ENCODE peak calls at places on chromosomes 6 and 20, in six cellular contexts. W, S, P, Q, X and N are unnamed samples.

GRCh38 chr20:47448429-47448828 is 53.3 kb upstream of the NCOA3 start:
- DNase-seq in W (no peak), S (no peak), P (no peak), Q (no peak), X (no peak), N (no peak)

GRCh38 chr6:140401666-140402255 is 1027.3 kb upstream of the CITED2 start:
- DNase-seq in W (no peak), S (peak), P (no peak), Q (no peak), X (no peak), N (no peak)

GRCh38 chr6:74549746-74550145 is 656.1 kb downstream of the COL12A1 start:
- DNase-seq in W (no peak), S (no peak), P (no peak), Q (no peak), X (no peak), N (no peak)

GRCh38 chr6:144811140-144811539 is 526.0 kb downstream of the UTRN start:
- DNase-seq in W (no peak), S (peak), P (no peak), Q (no peak), X (no peak), N (no peak)

GRCh38 chr20:4073852-4074741 is 58.7 kb upstream of the RNF24 start:
- DNase-seq in W (no peak), S (no peak), P (no peak), Q (no peak), X (no peak), N (no peak)

GRCh38 chr20:40464731-40465208 is 224.3 kb downstream of the MAFB start:
- DNase-seq in W (no peak), S (no peak), P (no peak), Q (no peak), X (no peak), N (no peak)

GRCh38 chr6:100229512-100229911 is 235.2 kb downstream of the SIM1 start:
- DNase-seq in W (no peak), S (no peak), P (no peak), Q (no peak), X (no peak), N (no peak)

GRCh38 chr6:144482142-144482541 is 197.0 kb downstream of the UTRN start:
- DNase-seq in W (peak), S (peak), P (peak), Q (peak), X (peak), N (peak)

GRCh38 chr6:21767891-21768659 is 174.5 kb downstream of the SOX4 start:
- DNase-seq in W (no peak), S (peak), P (no peak), Q (no peak), X (no peak), N (no peak)

DNA sequence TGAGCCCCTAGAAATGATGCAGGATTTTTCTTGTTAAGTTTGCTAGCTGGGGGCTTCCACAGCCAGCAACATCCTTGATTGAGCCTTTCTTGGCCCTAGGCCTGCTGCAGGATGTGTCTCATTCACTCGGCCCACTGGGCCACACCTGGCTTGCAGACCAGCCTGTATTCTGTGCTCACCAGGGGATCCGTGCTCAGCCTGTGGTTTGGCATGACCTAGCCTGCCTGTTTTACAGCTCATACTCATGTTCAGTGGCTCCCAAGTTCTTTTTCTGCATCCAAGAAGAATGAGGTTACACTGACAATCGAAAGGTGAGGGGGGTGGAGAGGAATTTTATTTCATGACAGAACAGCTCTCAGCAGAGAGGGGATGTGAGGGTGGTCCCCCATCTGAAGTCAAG is 263.4 kb downstream of the RIMS1 start:
- DNase-seq in W (no peak), S (no peak), P (no peak), Q (no peak), X (no peak), N (no peak)
- TF ChIP-seq USF2 in W (no peak), S (no peak), P (no peak), Q (no peak), X (no peak), N (no peak)

DNA sequence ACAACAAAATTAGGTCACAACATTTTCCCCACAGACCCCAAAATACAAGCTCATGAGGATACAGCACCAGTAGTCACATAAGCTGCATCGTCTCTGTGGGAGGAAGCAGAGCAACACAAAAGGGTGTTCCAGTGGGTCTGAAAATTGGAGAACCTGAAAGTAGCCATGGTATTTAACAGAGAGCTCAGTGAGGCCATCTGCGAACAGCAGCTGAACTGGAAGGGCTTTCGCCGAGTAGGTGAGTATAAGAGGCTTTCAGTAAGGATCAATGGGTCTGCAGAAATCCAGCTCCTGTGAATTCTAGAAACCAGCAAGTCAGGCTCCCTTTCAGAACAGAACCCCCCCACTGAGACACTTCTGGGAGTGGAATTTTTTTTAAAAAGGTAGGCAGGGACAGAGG is 120.0 kb upstream of the RREB1 start:
- DNase-seq in W (no peak), S (no peak), P (no peak), Q (no peak), X (no peak), N (no peak)
- TF ChIP-seq USF2 in W (no peak), S (no peak), P (no peak), Q (no peak), X (no peak), N (no peak)

GRCh38 chr6:14119764-14120163 is 2.2 kb downstream of the CD83 start:
- DNase-seq in W (no peak), S (no peak), P (no peak), Q (no peak), X (no peak), N (no peak)

GRCh38 chr6:14123331-14124105 is 5.9 kb downstream of the CD83 start:
- DNase-seq in W (no peak), S (peak), P (no peak), Q (no peak), X (no peak), N (no peak)

GRCh38 chr6:14125346-14125745 is 7.8 kb downstream of the CD83 start:
- DNase-seq in W (no peak), S (no peak), P (no peak), Q (no peak), X (no peak), N (no peak)

GRCh38 chr6:14120556-14120955 is 3.0 kb downstream of the CD83 start:
- DNase-seq in W (no peak), S (no peak), P (no peak), Q (no peak), X (no peak), N (no peak)

GRCh38 chr6:14121936-14122344 is 4.4 kb downstream of the CD83 start:
- DNase-seq in W (no peak), S (no peak), P (no peak), Q (no peak), X (no peak), N (peak)
- TF ChIP-seq USF2 in W (no peak), S (no peak), P (no peak), Q (no peak), X (no peak), N (no peak)

GRCh38 chr20:8837396-8837795 is 231.5 kb upstream of the PLCB4 start:
- DNase-seq in W (no peak), S (peak), P (no peak), Q (no peak), X (no peak), N (no peak)
- TF ChIP-seq USF2 in W (no peak), S (no peak), P (no peak), Q (no peak), X (no peak), N (no peak)

DNA sequence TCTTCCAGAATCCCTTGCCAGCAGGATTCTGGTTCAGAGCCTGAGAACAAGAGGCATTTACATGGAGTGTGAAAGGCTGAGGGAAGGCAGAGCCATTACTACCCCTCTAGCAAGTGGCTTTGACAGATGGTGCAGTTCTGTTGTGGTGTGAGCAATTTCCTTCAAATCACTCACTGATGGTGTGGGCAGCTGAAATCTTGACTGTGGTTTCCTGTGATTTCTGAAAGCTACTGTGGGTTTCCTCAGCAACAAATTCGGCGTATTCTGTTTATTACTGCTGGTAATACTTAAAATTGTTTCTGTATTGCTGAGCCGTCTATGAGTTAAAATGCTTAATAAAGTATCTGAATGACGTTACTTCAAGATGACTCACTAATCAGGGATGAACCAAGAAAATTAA is 181.5 kb upstream of the TCF21 start:
- DNase-seq in W (no peak), S (peak), P (no peak), Q (no peak), X (no peak), N (peak)
- TF ChIP-seq USF2 in W (no peak), S (no peak), P (no peak), Q (no peak), X (no peak), N (no peak)

DNA sequence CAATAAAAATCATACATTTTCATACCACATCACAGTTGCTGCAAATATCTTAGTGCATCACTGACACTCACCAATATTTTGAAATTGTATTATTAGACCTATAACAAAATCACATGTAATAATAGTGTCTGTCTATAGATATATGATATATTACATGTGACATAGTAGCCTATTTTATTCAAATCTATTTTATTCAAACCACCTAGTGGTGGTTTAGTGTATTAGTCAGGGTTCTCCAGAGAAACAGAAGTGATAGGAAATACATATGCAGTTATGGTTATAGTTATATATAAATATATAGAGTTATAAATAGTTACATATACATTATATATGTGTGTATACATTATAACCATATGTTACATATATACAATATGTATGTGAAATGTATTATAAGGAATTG is 366.5 kb upstream of the ARID1B start:
- DNase-seq in W (no peak), S (no peak), P (no peak), Q (no peak), X (no peak), N (no peak)
- TF ChIP-seq USF2 in W (no peak), S (no peak), P (no peak), Q (no peak), X (no peak), N (no peak)

DNA sequence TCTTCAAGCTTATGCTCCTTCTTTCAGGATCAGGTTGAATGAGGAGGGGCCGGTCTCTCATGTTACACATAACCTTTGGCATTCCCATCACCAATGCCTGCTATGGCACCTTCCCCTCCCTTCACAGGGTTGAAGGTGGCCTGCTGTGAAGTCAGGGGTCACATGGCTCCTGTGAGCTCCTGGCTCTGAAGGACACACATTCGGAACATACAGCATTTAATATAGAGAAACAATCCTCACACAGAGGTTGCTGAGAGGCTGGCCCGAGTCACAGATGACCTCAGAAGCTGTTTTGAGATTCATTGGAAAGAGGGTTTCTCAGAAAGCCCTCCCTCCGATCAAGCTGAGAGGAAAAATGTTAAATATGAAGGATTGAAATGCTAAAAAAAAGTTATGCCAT is 82.1 kb downstream of the PSMG4 start:
- DNase-seq in W (no peak), S (peak), P (no peak), Q (no peak), X (no peak), N (no peak)
- TF ChIP-seq USF2 in W (peak), S (peak), P (no peak), Q (no peak), X (peak), N (no peak)